ENCODE peak calls at places on chromosomes 6 and 20, in four cellular contexts. V is OCI-LY7, D is HAP-1, T is GM13976. L is an unnamed sample.

GRCh38 chr6:1596088-1596852 is 13.4 kb upstream of the FOXC1 start:
- DNase-seq in D (peak; percentile 44), T (peak; percentile 86), V (peak; percentile 54), L (peak; percentile 87)

GRCh38 chr6:41706876-41707564 is 28.4 kb downstream of the TFEB start:
- DNase-seq in T (no peak), V (peak; percentile 58), D (no peak), L (no peak)

GRCh38 chr6:143559101-143559500 is 47.6 kb upstream of the FUCA2 start:
- DNase-seq in V (no peak), D (no peak), T (no peak), L (no peak)

GRCh38 chr6:30061766-30062458 is 847 bp downstream of the POLR1H start:
- DNase-seq in D (no peak), T (peak; percentile 45), V (peak; percentile 57), L (no peak)

GRCh38 chr20:9945406-9945805 is 89.4 kb upstream of the ANKEF1 start:
- DNase-seq in V (no peak), T (no peak), D (peak; percentile 40), L (no peak)

GRCh38 chr6:170037541-170038250 is 253.2 kb downstream of the DLL1 start:
- DNase-seq in T (no peak), V (no peak), D (no peak), L (no peak)

GRCh38 chr6:163291622-163292021 is 122.9 kb upstream of the QKI start:
- DNase-seq in D (no peak), V (no peak), T (no peak), L (no peak)

GRCh38 chr6:35088281-35089215 is 52.6 kb downstream of the TCP11 start:
- DNase-seq in V (no peak), D (no peak), T (peak; percentile 18), L (no peak)

GRCh38 chr20:17936791-17937687 is 31.6 kb downstream of the SNX5 start:
- DNase-seq in V (no peak), T (no peak), D (no peak), L (no peak)

GRCh38 chr20:37401930-37402675 is 56.2 kb downstream of the SRC start:
- DNase-seq in D (no peak), T (no peak), V (no peak), L (no peak)

GRCh38 chr20:5714261-5715041 is 35.8 kb upstream of the SHLD1 start:
- DNase-seq in D (peak; percentile 33), T (no peak), V (peak; percentile 81), L (peak; percentile 27)

GRCh38 chr6:145139451-145139850 is 595.9 kb downstream of the EPM2A start:
- DNase-seq in V (no peak), T (no peak), D (no peak), L (no peak)